ENCODE peak calls at places on chromosomes 3 and 15, in nine cellular contexts. Q is transverse colon, J is stomach, E is breast epithelium, F is sigmoid colon, K is K562, N is GM23338, Y is spleen, O is prostate gland. D is an unnamed sample. For H3K4me1, the result is how much of the 10 kb centered on the place peaks cover.

GRCh38 chr3:194672876-194673275 is 885 bp upstream of the LSG1 start:
- DNase-seq in N (no peak), O (no peak), Q (no peak), K (no peak), F (no peak), J (no peak), Y (no peak), E (no peak), D (no peak)

GRCh38 chr3:117463276-117463675 is 753.7 kb downstream of the TUSC7 start:
- DNase-seq in K (no peak), J (no peak), O (no peak), E (no peak), Q (no peak), Y (no peak), F (no peak), N (no peak), D (no peak)

GRCh38 chr3:76470285-76470684 is 569.6 kb upstream of the ROBO2 start:
- DNase-seq in E (no peak), N (no peak), Y (no peak), K (no peak), O (no peak), J (no peak), F (no peak), Q (no peak), D (no peak)

GRCh38 chr3:69197922-69198540 is 75.6 kb upstream of the LMOD3 start:
- DNase-seq in O (no peak), J (no peak), F (no peak), N (no peak), E (no peak), Y (peak), Q (peak), K (no peak), D (no peak)

GRCh38 chr3:105516972-105517371 is 150.3 kb downstream of the ALCAM start:
- DNase-seq in J (no peak), O (no peak), Q (no peak), K (no peak), N (peak), Y (no peak), F (no peak), E (no peak), D (no peak)

GRCh38 chr3:123376451-123377172 is 72.3 kb downstream of the ADCY5 start:
- DNase-seq in F (peak), E (peak), K (no peak), O (no peak), Y (no peak), Q (no peak), N (no peak), J (no peak), D (peak)

GRCh38 chr3:123791417-123791816 is 92.7 kb downstream of the MYLK start:
- DNase-seq in K (no peak), N (no peak), F (no peak), J (no peak), Q (no peak), Y (no peak), O (no peak), E (no peak), D (no peak)

GRCh38 chr3:140530603-140531002 is 147.3 kb upstream of the TRIM42 start:
- DNase-seq in K (no peak), E (no peak), J (no peak), F (no peak), Y (no peak), Q (no peak), O (no peak), N (no peak), D (no peak)

GRCh38 chr3:53023072-53023823 is 22.6 kb downstream of the SFMBT1 start:
- DNase-seq in E (no peak), J (no peak), O (no peak), N (peak), Y (no peak), F (no peak), K (no peak), Q (no peak), D (no peak)

GRCh38 chr3:119676771-119677640 is at the start of gene COX17:
- DNase-seq in O (peak), Q (peak), E (peak), F (peak), J (peak), K (peak), Y (peak), N (peak), D (peak)
- TF ChIP-seq POLR2AphosphoS5 in O (peak), Q (peak), E (peak), F (peak), J (peak), K (peak), Y (peak), N (peak), D (peak)

DNA sequence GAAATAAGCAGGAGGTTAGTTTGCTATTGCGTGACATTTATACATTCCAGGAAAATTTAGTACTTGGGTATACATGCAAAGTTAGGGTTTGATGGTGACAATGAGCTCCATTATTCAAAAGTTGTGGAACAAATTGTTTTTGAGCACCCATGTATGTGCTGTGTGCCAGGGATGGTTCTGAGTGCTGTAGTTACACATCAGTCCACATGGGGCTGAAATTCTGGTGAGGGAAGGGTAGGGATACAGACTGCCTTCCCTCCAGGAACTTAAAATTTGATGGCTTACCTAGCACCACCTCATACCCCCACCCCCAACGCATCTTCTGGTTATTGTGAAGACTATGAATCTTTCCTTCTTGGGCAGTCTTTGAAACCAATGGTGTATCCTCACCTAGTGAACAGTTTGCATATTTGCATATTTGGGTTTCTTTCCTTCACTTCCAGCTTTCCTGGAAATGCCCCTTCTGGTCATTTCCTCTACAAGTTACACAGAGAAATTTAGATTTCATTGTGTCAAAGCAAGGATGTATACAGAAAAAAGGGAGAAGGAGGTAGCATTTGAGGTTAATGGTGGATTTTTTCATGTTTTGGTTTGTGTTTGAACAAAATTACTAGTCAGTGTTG is 222.0 kb upstream of the IL12A start:
- DNase-seq in J (no peak), O (no peak), E (no peak), Q (no peak), K (peak), F (no peak), N (peak), Y (no peak), D (no peak)
- H3K4me1 ChIP-seq in J (half or more), O (under half), E (under half), Q (under half), K (under half), F (half or more), N (under half), Y (under half), D (under half)

GRCh38 chr3:66485291-66485968 is 15.4 kb downstream of the LRIG1 start:
- DNase-seq in N (no peak), Q (no peak), O (no peak), K (no peak), F (peak), Y (no peak), J (no peak), E (no peak), D (no peak)

GRCh38 chr3:66482005-66482404 is 18.8 kb downstream of the LRIG1 start:
- DNase-seq in O (no peak), F (no peak), K (no peak), Y (no peak), J (no peak), Q (no peak), N (no peak), E (no peak), D (no peak)

GRCh38 chr3:66484106-66484857 is 16.5 kb downstream of the LRIG1 start:
- DNase-seq in K (no peak), Q (no peak), Y (no peak), N (no peak), F (no peak), J (no peak), E (no peak), O (no peak), D (no peak)

GRCh38 chr3:66481071-66482001 is 19.5 kb downstream of the LRIG1 start:
- DNase-seq in Y (no peak), O (no peak), E (no peak), Q (no peak), K (no peak), N (no peak), F (no peak), J (peak), D (no peak)

GRCh38 chr3:66483006-66483928 is 17.6 kb downstream of the LRIG1 start:
- DNase-seq in N (no peak), J (peak), F (peak), E (peak), Y (no peak), Q (peak), O (peak), K (no peak), D (no peak)
- TF ChIP-seq POLR2AphosphoS5 in N (no peak), J (peak), F (peak), E (no peak), Y (no peak), Q (peak), O (peak), K (no peak), D (no peak)

GRCh38 chr15:89781055-89781454 is 4.9 kb downstream of the MESP2 start:
- DNase-seq in E (no peak), N (no peak), O (no peak), J (no peak), Q (peak), K (no peak), F (no peak), Y (peak), D (no peak)

GRCh38 chr15:89778861-89779260 is 2.7 kb downstream of the MESP2 start:
- DNase-seq in F (no peak), N (no peak), Y (peak), O (no peak), Q (no peak), J (no peak), E (no peak), K (no peak), D (no peak)

GRCh38 chr15:89781891-89782618 is 5.9 kb downstream of the MESP2 start:
- DNase-seq in N (no peak), O (no peak), F (no peak), Y (peak), J (no peak), Q (peak), K (no peak), E (no peak), D (no peak)

GRCh38 chr15:89783111-89783860 is 7.2 kb downstream of the MESP2 start:
- DNase-seq in Q (no peak), J (no peak), O (no peak), K (peak), E (no peak), N (peak), Y (peak), F (no peak), D (no peak)

GRCh38 chr15:89780601-89781000 is 4.5 kb downstream of the MESP2 start:
- DNase-seq in N (no peak), O (no peak), F (no peak), Q (no peak), K (no peak), E (no peak), Y (peak), J (no peak), D (no peak)
- H3K4me1 ChIP-seq in N (under half), O (under half), F (under half), Q (under half), K (under half), E (under half), Y (under half), J (under half), D (half or more)

GRCh38 chr15:42457445-42458442 is 33.2 kb downstream of the ZNF106 start:
- DNase-seq in K (no peak), Y (no peak), N (peak), F (peak), E (no peak), J (peak), Q (peak), O (peak), D (peak)
- TF ChIP-seq POLR2AphosphoS5 in K (no peak), Y (peak), N (peak), F (peak), E (peak), J (peak), Q (peak), O (peak), D (no peak)

GRCh38 chr3:128422762-128423524 is 43.7 kb downstream of the DNAJB8 start:
- DNase-seq in Q (no peak), E (no peak), O (no peak), F (no peak), K (no peak), J (no peak), N (no peak), Y (no peak), D (no peak)

GRCh38 chr3:128425846-128426127 is 40.9 kb downstream of the DNAJB8 start:
- DNase-seq in K (no peak), J (no peak), O (no peak), E (no peak), N (no peak), F (no peak), Y (no peak), Q (no peak), D (no peak)

GRCh38 chr3:128423525-128424147 is 43.1 kb downstream of the DNAJB8 start:
- DNase-seq in K (no peak), Y (no peak), F (no peak), O (no peak), Q (no peak), J (no peak), N (no peak), E (no peak), D (no peak)

GRCh38 chr3:128425142-128425845 is 41.4 kb downstream of the DNAJB8 start:
- DNase-seq in J (no peak), N (no peak), Q (no peak), E (no peak), Y (no peak), K (no peak), F (no peak), O (no peak), D (no peak)

DNA sequence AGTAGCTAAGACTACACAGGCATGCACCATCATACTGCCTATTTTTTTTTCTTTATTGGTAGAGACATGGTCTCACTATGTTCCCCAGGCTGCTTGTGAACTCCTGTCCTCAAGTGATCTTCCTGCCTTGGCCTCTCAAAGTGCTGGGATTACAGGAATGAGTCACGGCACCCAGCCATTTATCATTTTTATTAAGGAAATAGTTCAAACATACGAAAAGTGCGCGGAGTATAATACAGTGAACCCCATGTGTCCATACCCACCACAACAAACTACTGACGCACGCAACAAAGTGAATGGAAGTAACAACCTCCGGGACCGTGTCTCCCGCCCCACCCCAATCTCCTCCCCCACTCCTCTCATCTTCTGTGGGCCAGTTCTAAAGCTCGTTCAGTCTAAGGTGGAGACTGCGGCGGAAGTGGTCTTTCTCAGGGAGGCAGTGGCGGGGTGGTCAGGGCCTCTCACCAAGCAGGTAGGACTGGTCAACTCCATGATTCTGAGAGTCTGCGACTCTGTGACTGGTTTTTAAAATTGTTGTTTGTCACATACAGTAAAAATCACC is 42.1 kb downstream of the DNAJB8 start:
- DNase-seq in O (no peak), Y (no peak), K (peak), Q (no peak), F (no peak), E (no peak), J (no peak), N (no peak), D (no peak)
- H3K4me1 ChIP-seq in O (under half), Y (under half), K (half or more), Q (under half), F (under half), E (under half), J (under half), N (under half), D (under half)

GRCh38 chr3:11211531-11212300 is 57.4 kb downstream of the HRH1 start:
- DNase-seq in N (peak), E (no peak), K (no peak), J (peak), Q (no peak), Y (no peak), F (peak), O (no peak), D (no peak)
- TF ChIP-seq POLR2AphosphoS5 in N (no peak), E (no peak), K (no peak), J (no peak), Q (no peak), Y (no peak), F (no peak), O (no peak), D (no peak)

DNA sequence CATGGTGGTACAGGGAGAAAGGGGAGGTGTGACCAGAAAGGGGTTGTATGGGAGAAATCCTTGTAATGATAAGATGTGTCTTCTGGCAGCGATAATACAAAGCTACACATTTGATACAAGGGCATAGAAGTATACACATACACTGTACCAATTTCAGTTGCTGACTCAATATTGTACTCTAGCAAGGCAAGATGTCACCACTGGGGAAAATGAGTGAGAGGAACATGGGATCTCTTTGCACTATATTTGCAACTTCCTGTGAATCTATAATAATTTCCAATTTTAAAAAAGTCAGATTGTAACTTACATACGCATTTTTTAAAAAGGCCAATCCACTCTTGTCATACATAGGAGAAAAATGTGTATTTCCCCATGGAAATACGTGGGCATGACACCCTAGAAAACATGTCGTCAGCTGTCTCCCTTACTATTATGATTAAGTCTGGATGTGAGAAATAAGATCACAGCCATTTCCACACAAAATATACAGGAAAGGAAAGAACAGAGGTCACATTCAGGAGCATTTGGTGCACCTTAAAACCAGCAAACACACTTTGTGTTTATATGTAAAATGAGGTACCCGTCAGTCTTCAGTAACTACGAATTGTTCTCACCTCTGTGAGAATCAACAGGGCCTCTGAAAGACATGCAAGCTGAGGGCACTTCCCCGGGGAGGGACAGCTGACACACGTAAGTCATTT is 22.9 kb downstream of the PRR23E start:
- DNase-seq in O (no peak), F (no peak), N (no peak), E (no peak), Y (no peak), Q (no peak), K (no peak), J (no peak), D (no peak)
- H3K4me1 ChIP-seq in O (under half), F (under half), N (under half), E (under half), Y (under half), Q (under half), K (under half), J (under half), D (under half)

DNA sequence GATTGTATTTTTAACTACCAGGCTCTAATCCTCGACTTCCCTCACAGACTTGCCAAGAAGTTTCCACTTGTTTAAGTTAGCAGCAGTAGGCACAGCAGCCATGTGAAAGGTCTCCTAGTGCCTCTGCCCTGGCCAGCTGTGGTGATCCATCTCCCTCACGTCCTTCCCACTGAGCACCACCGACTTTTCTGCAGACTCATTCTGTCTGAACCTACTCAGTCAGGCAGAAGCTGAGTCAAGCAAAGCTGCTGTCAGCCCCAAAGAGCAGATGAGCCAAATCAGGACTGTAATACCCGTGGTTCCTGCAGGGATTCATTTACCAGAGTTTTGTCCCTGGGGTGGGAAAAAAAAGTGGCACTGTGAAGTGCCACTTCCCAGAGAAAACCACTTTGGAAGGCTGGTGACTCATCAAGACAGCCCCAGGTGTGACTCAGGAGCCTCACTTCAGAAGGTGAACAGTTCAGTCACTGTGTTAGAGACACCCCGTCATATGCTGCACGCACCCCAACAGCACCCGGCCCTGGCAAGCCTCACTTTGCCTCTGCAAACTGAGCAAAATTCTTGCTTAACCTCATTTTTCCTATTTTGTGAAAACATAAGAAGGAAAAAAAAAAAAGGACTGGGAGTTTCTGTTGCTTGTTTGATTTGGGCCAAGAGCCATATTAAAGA is 76.0 kb downstream of the WWTR1 start:
- DNase-seq in Q (no peak), E (no peak), F (no peak), O (peak), J (no peak), Y (no peak), N (no peak), K (no peak), D (no peak)
- TF ChIP-seq POLR2AphosphoS5 in Q (no peak), E (peak), F (no peak), O (peak), J (peak), Y (no peak), N (no peak), K (no peak), D (no peak)

GRCh38 chr3:72082121-72082715 is 297.3 kb upstream of the PROK2 start:
- DNase-seq in N (no peak), Y (no peak), O (no peak), E (no peak), F (no peak), J (peak), Q (peak), K (no peak), D (no peak)
- H3K4me1 ChIP-seq in N (under half), Y (under half), O (under half), E (under half), F (under half), J (under half), Q (under half), K (under half), D (under half)